ENCODE peak calls at places on chromosome 18, in five cellular contexts. D is retinal pigment epithelial cell, L is bronchial epithelial cell, Q is brain microvascular endothelial cell, H is mesendoderm. R is an unnamed sample.

GRCh38 chr18:62279561-62279960 is 45.5 kb upstream of the TNFRSF11A start:
- DNase-seq in D (no peak), H (no peak), Q (no peak), L (no peak), R (no peak)

GRCh38 chr18:25334588-25334987 is 17.4 kb downstream of the ZNF521 start:
- DNase-seq in D (no peak), H (peak), Q (no peak), L (no peak), R (no peak)

GRCh38 chr18:27017901-27018500 is 152.5 kb upstream of the AQP4 start:
- DNase-seq in H (peak), L (peak), D (no peak), Q (no peak), R (no peak)

GRCh38 chr18:12121175-12122095 is 27.8 kb downstream of the ANKRD62 start:
- DNase-seq in Q (peak), L (no peak), D (no peak), H (peak), R (no peak)

GRCh38 chr18:23706971-23707640 is 17.9 kb downstream of the LAMA3 start:
- DNase-seq in D (no peak), H (no peak), L (peak), Q (no peak), R (no peak)

GRCh38 chr18:36441426-36441870 is 143.9 kb downstream of the FHOD3 start:
- DNase-seq in Q (no peak), H (no peak), D (no peak), L (no peak), R (no peak)

GRCh38 chr18:27136208-27136535 is 48.9 kb downstream of the CHST9 start:
- DNase-seq in L (peak), D (peak), Q (no peak), H (peak), R (peak)

GRCh38 chr18:3824101-3824500 is 374.1 kb downstream of the TGIF1 start:
- DNase-seq in D (no peak), L (no peak), H (no peak), Q (no peak), R (no peak)

GRCh38 chr18:33205777-33206176 is 234.7 kb downstream of the CCDC178 start:
- DNase-seq in Q (no peak), D (no peak), H (no peak), L (no peak), R (no peak)

GRCh38 chr18:62485684-62486083 is 37.1 kb upstream of the ZCCHC2 start:
- DNase-seq in Q (peak), D (peak), H (peak), L (peak), R (peak)

GRCh38 chr18:68779169-68779568 is 18.7 kb upstream of the CCDC102B start:
- DNase-seq in D (no peak), L (peak), Q (no peak), H (no peak), R (peak)

GRCh38 chr18:23077493-23078256 is 57.6 kb upstream of the CABLES1 start:
- DNase-seq in D (no peak), Q (no peak), H (peak), L (peak), R (no peak)

DNA sequence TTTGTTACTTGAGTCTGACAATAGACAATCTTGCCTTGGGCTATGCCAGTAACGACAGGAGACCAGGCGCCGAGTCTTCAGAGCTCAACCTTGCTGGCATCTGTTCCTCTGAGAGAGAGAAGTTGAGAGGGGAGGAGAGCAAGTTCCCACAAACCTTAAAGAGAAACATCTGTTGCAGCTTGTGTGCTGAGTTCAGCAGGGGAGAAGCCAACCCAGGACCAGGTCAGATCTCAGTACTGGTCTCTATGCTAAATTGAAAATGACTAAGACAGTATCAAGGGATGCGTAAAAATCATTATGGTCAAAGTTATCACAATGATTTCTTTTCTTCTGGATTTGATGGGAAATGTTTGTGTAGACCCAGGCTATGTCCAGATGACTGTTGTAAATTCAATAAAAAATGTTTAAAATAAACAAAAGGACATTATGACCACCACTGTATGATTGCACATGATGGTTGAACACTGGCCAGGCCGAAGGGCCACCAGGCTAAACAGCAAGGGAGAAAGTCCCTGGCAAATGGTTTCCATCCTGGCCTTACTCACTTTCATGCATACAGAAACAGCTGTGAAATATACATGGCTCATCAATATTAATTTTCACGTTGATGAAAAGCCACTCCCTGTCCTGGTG is 100.3 kb upstream of the PMAIP1 start:
- DNase-seq in H (no peak), L (no peak), Q (no peak), D (no peak), R (no peak)
- H3K4me3 ChIP-seq in H (no peak), L (no peak), Q (no peak), D (no peak), R (no peak)

DNA sequence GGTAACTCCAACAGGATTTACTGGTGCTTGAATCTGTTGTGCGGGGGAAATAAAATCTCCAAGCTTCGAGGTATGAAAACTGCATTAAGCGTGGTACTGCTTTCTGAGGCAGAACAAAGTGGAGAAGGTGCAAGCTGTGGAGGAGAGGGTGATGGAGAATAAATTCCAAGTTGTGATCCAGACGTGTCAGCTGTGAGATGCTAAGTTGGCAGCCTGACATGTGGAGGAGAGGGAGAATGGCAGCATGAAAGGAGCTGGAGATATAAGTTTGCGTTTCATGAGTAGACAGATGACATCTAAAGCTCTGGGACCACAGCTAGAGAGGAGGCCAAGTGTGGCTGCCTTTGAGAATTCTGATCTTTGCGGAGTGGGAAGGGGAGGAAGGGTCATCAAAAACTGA is 411.8 kb downstream of the FBXO15 start:
- DNase-seq in Q (no peak), L (no peak), D (no peak), H (no peak), R (no peak)
- H3K4me3 ChIP-seq in Q (no peak), L (no peak), D (no peak), H (no peak), R (no peak)

DNA sequence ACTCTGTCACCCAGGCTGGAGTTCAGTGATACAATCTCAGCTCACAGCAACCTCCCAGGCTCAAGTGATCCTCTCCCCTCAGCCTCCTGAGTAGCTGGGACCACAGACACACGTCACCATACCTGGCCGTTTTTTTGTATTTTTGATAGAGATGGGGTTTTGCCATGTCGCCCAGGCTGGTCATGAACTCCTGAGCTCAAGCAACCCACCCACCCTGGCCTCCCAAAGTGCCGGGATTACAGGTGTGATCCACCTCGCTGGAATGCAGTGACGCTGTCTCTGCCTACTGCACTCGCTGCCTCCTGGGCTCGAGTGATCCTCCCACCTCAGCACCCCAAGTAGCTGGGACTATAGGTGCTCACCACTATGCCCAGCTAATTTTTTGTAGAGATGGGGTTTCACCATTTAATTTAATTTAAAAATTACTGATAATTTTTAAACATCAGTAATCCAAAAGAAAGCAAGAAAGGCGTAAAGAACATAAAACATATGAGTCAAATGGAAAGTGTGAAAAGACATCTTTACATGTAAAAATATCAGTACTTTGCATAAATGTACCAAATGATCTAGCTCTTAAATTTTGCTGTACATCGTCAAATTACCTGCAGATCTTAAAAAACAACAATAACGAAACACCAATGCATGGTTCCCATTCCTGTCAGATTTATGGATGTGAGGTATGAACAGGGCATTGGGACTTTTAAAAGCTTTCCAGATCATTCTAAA is 2.8 kb upstream of the ZNF236 start:
- DNase-seq in D (no peak), H (no peak), Q (no peak), L (no peak), R (no peak)
- H3K4me3 ChIP-seq in D (no peak), H (no peak), Q (no peak), L (no peak), R (no peak)

DNA sequence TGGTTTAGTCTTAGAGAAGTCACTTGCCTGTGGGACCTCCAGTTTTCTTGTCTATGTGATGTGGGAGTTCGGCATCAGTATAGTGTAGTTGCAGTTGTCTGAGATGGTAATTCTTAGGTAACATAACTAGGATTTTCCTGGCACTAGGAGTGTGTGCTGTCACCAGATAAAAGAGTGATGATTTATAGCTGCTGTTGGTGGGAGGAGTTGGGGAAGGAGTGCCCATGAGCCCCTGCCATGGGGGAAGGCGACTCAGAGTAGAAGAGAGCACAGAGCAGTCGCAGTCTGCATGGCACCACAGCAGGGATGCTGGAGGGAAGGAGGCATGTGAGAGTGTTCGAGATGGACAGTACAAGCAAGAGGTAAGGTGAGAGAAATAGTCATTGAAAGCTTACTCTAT is 38.7 kb downstream of the ATP9B start:
- DNase-seq in Q (no peak), H (no peak), D (no peak), L (no peak), R (no peak)
- H3K4me3 ChIP-seq in Q (no peak), H (no peak), D (no peak), L (no peak), R (no peak)

GRCh38 chr18:34223893-34224422 is 755 bp downstream of the NOL4 start:
- DNase-seq in D (no peak), L (no peak), H (no peak), Q (no peak), R (no peak)
- H3K4me3 ChIP-seq in D (peak), L (no peak), H (peak), Q (peak), R (peak)

DNA sequence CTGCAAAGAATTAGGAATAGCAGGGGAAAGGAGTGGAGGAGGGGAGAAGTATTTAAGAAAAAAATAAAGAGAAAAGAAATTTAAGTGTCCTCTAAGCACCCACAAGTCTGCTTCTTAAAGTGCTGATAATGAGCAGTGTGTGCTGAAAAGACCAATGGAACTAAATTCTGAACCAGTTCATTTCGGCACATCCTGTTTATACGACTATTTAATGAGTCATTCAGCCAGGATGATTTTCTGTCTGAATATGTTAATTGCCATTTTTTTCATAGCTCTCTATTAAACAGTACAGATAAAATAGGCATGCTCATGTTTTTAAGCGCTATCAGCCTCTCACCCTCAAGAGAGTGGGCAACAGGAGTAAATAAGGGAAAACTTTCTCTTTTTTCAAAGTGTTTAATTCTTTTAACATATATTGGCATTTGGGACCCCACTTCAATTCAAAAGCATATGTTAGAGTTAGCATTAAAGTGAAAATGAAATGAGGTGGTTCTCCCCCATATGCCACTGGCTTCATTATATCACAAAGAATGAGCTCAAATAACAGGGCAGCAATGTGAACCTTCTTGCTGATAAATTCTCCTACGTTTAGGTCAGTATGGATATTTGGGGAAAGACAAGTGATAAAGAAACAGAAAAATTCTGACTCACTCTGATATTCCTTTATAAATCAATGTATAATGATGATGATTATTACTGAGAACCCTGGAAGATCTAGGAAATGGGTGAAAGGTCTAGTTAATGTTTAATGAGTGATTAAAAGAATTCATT is 87.5 kb downstream of the TCF4 start:
- DNase-seq in H (no peak), D (peak), Q (no peak), L (peak), R (no peak)
- H3K4me3 ChIP-seq in H (no peak), D (no peak), Q (no peak), L (no peak), R (no peak)

DNA sequence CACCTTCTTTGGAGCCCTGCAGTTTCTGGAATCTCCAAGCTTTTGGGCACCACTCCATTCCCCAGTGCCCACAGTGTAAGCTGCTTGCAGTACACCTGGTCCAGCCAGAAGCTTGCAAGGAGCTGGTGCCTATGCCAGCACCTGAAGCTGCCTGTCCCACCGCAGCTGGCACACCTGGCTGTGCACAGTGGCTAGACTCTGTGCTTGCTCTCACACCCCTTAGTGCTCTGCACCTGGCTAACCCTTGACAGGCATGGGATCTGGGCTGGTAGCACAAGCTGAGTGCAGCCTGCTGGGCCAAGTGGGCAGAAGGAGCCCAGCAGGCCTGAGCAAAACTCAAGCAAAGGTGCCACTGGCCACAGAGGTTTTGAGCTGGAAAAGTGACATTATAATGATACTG is 183.8 kb upstream of the MC4R start:
- DNase-seq in Q (no peak), D (no peak), L (no peak), H (no peak), R (no peak)
- H3K4me3 ChIP-seq in Q (no peak), D (no peak), L (no peak), H (no peak), R (no peak)

DNA sequence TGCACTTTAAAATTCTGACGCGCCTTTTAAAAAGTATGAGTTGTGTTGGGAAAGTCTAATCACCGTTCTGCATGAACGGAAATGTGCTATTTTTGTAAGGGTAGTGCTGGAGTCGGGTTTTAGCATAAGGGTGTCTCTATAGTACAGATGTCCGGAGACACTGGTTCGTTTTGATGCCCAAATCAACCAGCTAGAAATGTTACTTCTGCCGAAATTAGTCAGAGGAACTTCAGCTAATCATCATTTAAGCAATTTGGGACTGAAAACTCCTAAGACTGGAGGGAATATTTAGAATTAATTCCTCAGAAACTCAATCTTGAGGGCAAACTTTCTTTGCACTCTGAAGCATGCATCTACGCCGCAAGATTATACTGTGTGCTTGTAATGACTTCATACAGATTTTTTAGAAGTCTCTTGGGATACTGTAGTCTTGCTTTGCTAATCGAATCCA is 270.7 kb upstream of the TCF4 start:
- DNase-seq in L (no peak), Q (peak), H (no peak), D (no peak), R (no peak)
- H3K4me3 ChIP-seq in L (no peak), Q (peak), H (no peak), D (peak), R (no peak)

GRCh38 chr18:77123313-77124231 is 9.0 kb downstream of the MBP start:
- DNase-seq in L (no peak), Q (no peak), H (no peak), D (no peak), R (no peak)

GRCh38 chr18:77119851-77120491 is 12.6 kb downstream of the MBP start:
- DNase-seq in Q (no peak), L (no peak), H (no peak), D (no peak), R (no peak)

GRCh38 chr18:77129150-77129551 is 3.4 kb downstream of the MBP start:
- DNase-seq in L (peak), D (peak), Q (peak), H (no peak), R (peak)

GRCh38 chr18:77127769-77128671 is 4.6 kb downstream of the MBP start:
- DNase-seq in Q (peak), H (no peak), D (peak), L (peak), R (peak)

DNA sequence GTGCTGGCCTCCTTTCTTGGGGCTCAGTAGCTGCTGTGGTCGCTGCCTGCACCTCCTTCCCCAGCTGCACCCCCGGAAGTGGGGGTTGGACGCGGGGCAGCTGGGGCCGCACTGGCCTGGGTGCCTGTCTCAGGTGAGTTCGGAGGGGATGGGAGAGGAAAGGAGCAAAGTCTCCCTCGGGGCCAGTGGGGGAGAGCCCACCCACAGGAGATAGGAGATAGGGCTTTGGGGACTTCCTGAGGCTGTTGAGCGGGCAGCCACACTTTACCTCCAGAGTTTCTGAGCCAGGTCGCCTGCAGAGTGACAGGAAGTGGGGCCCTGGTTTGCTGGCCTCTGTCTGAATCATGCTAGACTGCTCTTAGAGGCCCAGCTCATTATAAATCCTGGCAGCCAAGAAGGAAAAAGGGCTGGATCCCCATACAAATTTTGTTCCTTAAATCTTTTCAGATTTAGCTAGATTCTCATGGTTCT is 8.1 kb downstream of the MBP start:
- DNase-seq in D (no peak), L (no peak), H (peak), Q (no peak), R (no peak)
- H3K4me3 ChIP-seq in D (no peak), L (no peak), H (no peak), Q (no peak), R (no peak)

GRCh38 chr18:47749195-47749973 is 181.1 kb downstream of the SMAD2 start:
- DNase-seq in Q (peak), L (peak), H (peak), D (peak), R (no peak)
- H3K4me3 ChIP-seq in Q (peak), L (no peak), H (no peak), D (peak), R (no peak)

R was measured in epithelial cell of proximal tubule.